ENCODE peak calls at places on chromosomes 11 and 22, in seven cellular contexts. One of them, this sample, is unnamed.

GRCh38 chr22:49930128-49930527 is 11.7 kb downstream of the CRELD2 start:
- DNase-seq in suprapubic skin: no peak
- DNase-seq in thoracic aorta: no peak
- DNase-seq in PC-3: no peak
- DNase-seq in epithelial cell of esophagus: no peak
- DNase-seq in astrocyte of the spinal cord: no peak
- DNase-seq in cardiac muscle cell: no peak
- DNase-seq in this sample: no peak

GRCh38 chr22:43897751-43898261 is 6.0 kb upstream of the PNPLA5 start:
- DNase-seq in suprapubic skin: no peak
- DNase-seq in thoracic aorta: no peak
- DNase-seq in PC-3: peak
- DNase-seq in epithelial cell of esophagus: peak
- DNase-seq in astrocyte of the spinal cord: peak
- DNase-seq in cardiac muscle cell: no peak
- DNase-seq in this sample: no peak

GRCh38 chr11:62458212-62459002 is 39.6 kb downstream of the SCGB1A1 start:
- DNase-seq in suprapubic skin: no peak
- DNase-seq in thoracic aorta: no peak
- DNase-seq in PC-3: no peak
- DNase-seq in epithelial cell of esophagus: no peak
- DNase-seq in astrocyte of the spinal cord: no peak
- DNase-seq in cardiac muscle cell: no peak
- DNase-seq in this sample: no peak

GRCh38 chr11:7262672-7263071 is 11.0 kb downstream of the SYT9 start:
- DNase-seq in suprapubic skin: no peak
- DNase-seq in thoracic aorta: no peak
- DNase-seq in PC-3: no peak
- DNase-seq in epithelial cell of esophagus: no peak
- DNase-seq in astrocyte of the spinal cord: no peak
- DNase-seq in cardiac muscle cell: no peak
- DNase-seq in this sample: no peak

GRCh38 chr11:72493426-72494108 is 59.2 kb upstream of the CLPB start:
- DNase-seq in suprapubic skin: no peak
- DNase-seq in thoracic aorta: no peak
- DNase-seq in PC-3: no peak
- DNase-seq in epithelial cell of esophagus: no peak
- DNase-seq in astrocyte of the spinal cord: no peak
- DNase-seq in cardiac muscle cell: no peak
- DNase-seq in this sample: no peak

GRCh38 chr11:1559103-1559951 is 12.7 kb downstream of the DUSP8 start:
- DNase-seq in suprapubic skin: peak
- DNase-seq in thoracic aorta: peak
- DNase-seq in PC-3: peak
- DNase-seq in epithelial cell of esophagus: peak
- DNase-seq in astrocyte of the spinal cord: peak
- DNase-seq in cardiac muscle cell: no peak
- DNase-seq in this sample: no peak

GRCh38 chr11:113373306-113373705 is 14.3 kb upstream of the ANKK1 start:
- DNase-seq in suprapubic skin: no peak
- DNase-seq in thoracic aorta: no peak
- DNase-seq in PC-3: peak
- DNase-seq in epithelial cell of esophagus: peak
- DNase-seq in astrocyte of the spinal cord: peak
- DNase-seq in cardiac muscle cell: no peak
- DNase-seq in this sample: no peak

GRCh38 chr11:118917488-118918127 is 8.1 kb downstream of the BCL9L start:
- DNase-seq in suprapubic skin: peak
- DNase-seq in thoracic aorta: no peak
- DNase-seq in PC-3: peak
- DNase-seq in epithelial cell of esophagus: peak
- DNase-seq in astrocyte of the spinal cord: peak
- DNase-seq in cardiac muscle cell: no peak
- DNase-seq in this sample: no peak

GRCh38 chr11:126510621-126511370 is 155.3 kb downstream of the ST3GAL4 start:
- DNase-seq in suprapubic skin: no peak
- DNase-seq in thoracic aorta: no peak
- DNase-seq in PC-3: no peak
- DNase-seq in epithelial cell of esophagus: no peak
- DNase-seq in astrocyte of the spinal cord: peak
- DNase-seq in cardiac muscle cell: peak
- DNase-seq in this sample: no peak

GRCh38 chr11:90434858-90435257 is 212.0 kb upstream of the CHORDC1 start:
- DNase-seq in suprapubic skin: no peak
- DNase-seq in thoracic aorta: no peak
- DNase-seq in PC-3: peak
- DNase-seq in epithelial cell of esophagus: peak
- DNase-seq in astrocyte of the spinal cord: no peak
- DNase-seq in cardiac muscle cell: peak
- DNase-seq in this sample: peak
- TF ChIP-seq CTCF in suprapubic skin: no peak
- TF ChIP-seq CTCF in thoracic aorta: no peak
- TF ChIP-seq CTCF in PC-3: peak
- TF ChIP-seq CTCF in epithelial cell of esophagus: peak
- TF ChIP-seq CTCF in astrocyte of the spinal cord: no peak
- TF ChIP-seq CTCF in cardiac muscle cell: no peak
- TF ChIP-seq CTCF in this sample: no peak

DNA sequence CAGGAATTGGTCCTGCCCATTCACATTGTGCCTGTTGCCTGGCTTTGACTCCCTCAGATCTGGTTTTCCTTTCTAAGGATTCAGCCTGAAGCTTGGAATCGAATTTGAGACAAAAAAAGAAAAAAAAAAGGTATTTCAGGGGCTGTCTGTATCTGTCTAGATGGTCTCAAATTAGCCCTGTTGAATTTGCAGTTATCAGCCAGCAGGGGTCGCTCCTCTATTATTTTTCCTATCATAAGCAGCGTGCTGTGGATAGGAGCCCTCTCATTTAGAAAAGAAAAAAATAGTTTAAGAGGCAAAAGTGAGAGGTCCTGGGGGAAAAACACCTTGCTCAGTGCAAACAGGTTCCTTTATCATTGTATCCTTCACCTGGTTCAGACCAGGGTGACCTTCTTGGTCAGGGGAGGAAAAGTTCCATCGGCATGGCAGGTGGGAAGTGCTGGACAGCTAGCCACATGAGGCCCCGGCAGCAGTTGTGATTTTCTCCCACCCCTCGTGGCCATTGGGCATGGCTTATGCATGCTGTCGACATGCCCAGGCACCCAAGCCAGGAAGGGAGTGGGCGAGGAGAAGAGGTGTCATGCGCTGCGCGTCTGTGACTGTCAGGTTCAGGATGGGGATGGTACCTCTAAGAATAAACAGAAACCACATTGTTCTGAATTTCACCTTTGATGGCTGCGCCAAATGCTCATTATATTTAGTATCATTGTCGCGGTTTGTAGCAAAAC is 13.1 kb downstream of the OR5AK2 start:
- DNase-seq in suprapubic skin: no peak
- DNase-seq in thoracic aorta: no peak
- DNase-seq in PC-3: peak
- DNase-seq in epithelial cell of esophagus: peak
- DNase-seq in astrocyte of the spinal cord: no peak
- DNase-seq in cardiac muscle cell: no peak
- DNase-seq in this sample: no peak
- TF ChIP-seq CTCF in suprapubic skin: no peak
- TF ChIP-seq CTCF in thoracic aorta: no peak
- TF ChIP-seq CTCF in PC-3: peak
- TF ChIP-seq CTCF in epithelial cell of esophagus: no peak
- TF ChIP-seq CTCF in astrocyte of the spinal cord: peak
- TF ChIP-seq CTCF in cardiac muscle cell: peak
- TF ChIP-seq CTCF in this sample: peak

DNA sequence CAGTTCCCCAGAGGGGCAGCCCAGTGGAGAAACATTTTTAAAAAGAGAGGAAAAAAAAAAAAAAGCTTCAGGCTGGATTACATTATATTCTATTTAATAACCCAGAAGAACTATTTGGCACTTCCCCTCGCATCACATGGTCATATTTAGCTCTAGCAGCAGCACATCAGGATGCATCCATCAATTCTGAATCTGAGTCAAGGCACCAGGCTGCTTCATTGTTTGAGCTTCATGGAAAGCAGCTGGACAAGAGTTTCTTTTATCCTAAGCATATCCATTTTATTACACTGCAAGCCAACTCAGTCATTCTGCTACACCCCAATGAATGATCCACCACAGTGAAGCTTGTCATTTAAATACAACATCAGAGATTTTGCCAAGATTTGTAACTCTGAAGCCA is 10.0 kb downstream of the SPTY2D1 start:
- DNase-seq in suprapubic skin: no peak
- DNase-seq in thoracic aorta: no peak
- DNase-seq in PC-3: no peak
- DNase-seq in epithelial cell of esophagus: no peak
- DNase-seq in astrocyte of the spinal cord: no peak
- DNase-seq in cardiac muscle cell: no peak
- DNase-seq in this sample: no peak
- TF ChIP-seq CTCF in suprapubic skin: no peak
- TF ChIP-seq CTCF in thoracic aorta: no peak
- TF ChIP-seq CTCF in PC-3: no peak
- TF ChIP-seq CTCF in epithelial cell of esophagus: no peak
- TF ChIP-seq CTCF in astrocyte of the spinal cord: no peak
- TF ChIP-seq CTCF in cardiac muscle cell: no peak
- TF ChIP-seq CTCF in this sample: no peak

GRCh38 chr11:64128255-64129006 is 37.5 kb downstream of the MACROD1 start:
- DNase-seq in suprapubic skin: no peak
- DNase-seq in thoracic aorta: no peak
- DNase-seq in PC-3: no peak
- DNase-seq in epithelial cell of esophagus: no peak
- DNase-seq in astrocyte of the spinal cord: no peak
- DNase-seq in cardiac muscle cell: no peak
- DNase-seq in this sample: no peak
- TF ChIP-seq CTCF in suprapubic skin: no peak
- TF ChIP-seq CTCF in thoracic aorta: no peak
- TF ChIP-seq CTCF in PC-3: no peak
- TF ChIP-seq CTCF in epithelial cell of esophagus: no peak
- TF ChIP-seq CTCF in astrocyte of the spinal cord: no peak
- TF ChIP-seq CTCF in cardiac muscle cell: no peak
- TF ChIP-seq CTCF in this sample: no peak

GRCh38 chr11:75142714-75143419 is 8.0 kb upstream of the SLCO2B1 start:
- DNase-seq in suprapubic skin: peak
- DNase-seq in thoracic aorta: no peak
- DNase-seq in PC-3: peak
- DNase-seq in epithelial cell of esophagus: peak
- DNase-seq in astrocyte of the spinal cord: peak
- DNase-seq in cardiac muscle cell: no peak
- DNase-seq in this sample: peak
- TF ChIP-seq CTCF in suprapubic skin: no peak
- TF ChIP-seq CTCF in thoracic aorta: no peak
- TF ChIP-seq CTCF in PC-3: no peak
- TF ChIP-seq CTCF in epithelial cell of esophagus: no peak
- TF ChIP-seq CTCF in astrocyte of the spinal cord: no peak
- TF ChIP-seq CTCF in cardiac muscle cell: no peak
- TF ChIP-seq CTCF in this sample: no peak